ENCODE peak calls at places on chromosomes 13 and 19, in six cellular contexts. One of them, this sample, is unnamed. For H3K4me1, the result is how much of the 10 kb centered on the place peaks cover.

GRCh38 chr13:108270442-108270841 is 924 bp downstream of the TNFSF13B start:
- ATAC-seq in HCT116: no peak
- ATAC-seq in upper lobe of left lung: no peak
- ATAC-seq in HepG2: peak
- ATAC-seq in K562: peak
- ATAC-seq in GM12878: peak
- ATAC-seq in this sample: no peak

GRCh38 chr13:75838366-75839017 is 202.4 kb downstream of the LMO7 start:
- ATAC-seq in HCT116: no peak
- ATAC-seq in upper lobe of left lung: no peak
- ATAC-seq in HepG2: no peak
- ATAC-seq in K562: no peak
- ATAC-seq in GM12878: no peak
- ATAC-seq in this sample: no peak

GRCh38 chr19:2149980-2150793 is 1.2 kb downstream of the AP3D1 start:
- ATAC-seq in HCT116: no peak
- ATAC-seq in upper lobe of left lung: peak
- ATAC-seq in HepG2: no peak
- ATAC-seq in K562: peak
- ATAC-seq in GM12878: no peak
- ATAC-seq in this sample: no peak

GRCh38 chr13:66375756-66376155 is 854.4 kb downstream of the PCDH9 start:
- ATAC-seq in HCT116: no peak
- ATAC-seq in upper lobe of left lung: no peak
- ATAC-seq in HepG2: no peak
- ATAC-seq in K562: no peak
- ATAC-seq in GM12878: no peak
- ATAC-seq in this sample: no peak

GRCh38 chr19:29687244-29687896 is 22.1 kb downstream of the PLEKHF1 start:
- ATAC-seq in HCT116: no peak
- ATAC-seq in upper lobe of left lung: peak
- ATAC-seq in HepG2: no peak
- ATAC-seq in K562: peak
- ATAC-seq in GM12878: no peak
- ATAC-seq in this sample: peak

GRCh38 chr13:33367931-33368330 is 82.4 kb upstream of the STARD13 start:
- ATAC-seq in HCT116: no peak
- ATAC-seq in upper lobe of left lung: no peak
- ATAC-seq in HepG2: no peak
- ATAC-seq in K562: no peak
- ATAC-seq in GM12878: peak
- ATAC-seq in this sample: no peak

GRCh38 chr13:67100723-67101122 is 129.4 kb downstream of the PCDH9 start:
- ATAC-seq in HCT116: peak
- ATAC-seq in upper lobe of left lung: no peak
- ATAC-seq in HepG2: no peak
- ATAC-seq in K562: peak
- ATAC-seq in GM12878: no peak
- ATAC-seq in this sample: no peak

GRCh38 chr13:21837841-21838551 is 167.1 kb downstream of the FGF9 start:
- ATAC-seq in HCT116: no peak
- ATAC-seq in upper lobe of left lung: no peak
- ATAC-seq in HepG2: peak
- ATAC-seq in K562: no peak
- ATAC-seq in GM12878: no peak
- ATAC-seq in this sample: peak

GRCh38 chr19:55116232-55117062 is 990 bp downstream of the PPP1R12C start:
- ATAC-seq in HCT116: peak
- ATAC-seq in upper lobe of left lung: peak
- ATAC-seq in HepG2: peak
- ATAC-seq in K562: peak
- ATAC-seq in GM12878: peak
- ATAC-seq in this sample: peak

GRCh38 chr19:55115446-55116065 is 1.9 kb downstream of the PPP1R12C start:
- ATAC-seq in HCT116: no peak
- ATAC-seq in upper lobe of left lung: no peak
- ATAC-seq in HepG2: no peak
- ATAC-seq in K562: peak
- ATAC-seq in GM12878: no peak
- ATAC-seq in this sample: no peak

GRCh38 chr19:55113570-55114039 is 3.8 kb downstream of the PPP1R12C start:
- ATAC-seq in HCT116: no peak
- ATAC-seq in upper lobe of left lung: peak
- ATAC-seq in HepG2: no peak
- ATAC-seq in K562: no peak
- ATAC-seq in GM12878: no peak
- ATAC-seq in this sample: peak

GRCh38 chr19:55112781-55113569 is 4.5 kb downstream of the PPP1R12C start:
- ATAC-seq in HCT116: no peak
- ATAC-seq in upper lobe of left lung: no peak
- ATAC-seq in HepG2: no peak
- ATAC-seq in K562: peak
- ATAC-seq in GM12878: peak
- ATAC-seq in this sample: no peak

DNA sequence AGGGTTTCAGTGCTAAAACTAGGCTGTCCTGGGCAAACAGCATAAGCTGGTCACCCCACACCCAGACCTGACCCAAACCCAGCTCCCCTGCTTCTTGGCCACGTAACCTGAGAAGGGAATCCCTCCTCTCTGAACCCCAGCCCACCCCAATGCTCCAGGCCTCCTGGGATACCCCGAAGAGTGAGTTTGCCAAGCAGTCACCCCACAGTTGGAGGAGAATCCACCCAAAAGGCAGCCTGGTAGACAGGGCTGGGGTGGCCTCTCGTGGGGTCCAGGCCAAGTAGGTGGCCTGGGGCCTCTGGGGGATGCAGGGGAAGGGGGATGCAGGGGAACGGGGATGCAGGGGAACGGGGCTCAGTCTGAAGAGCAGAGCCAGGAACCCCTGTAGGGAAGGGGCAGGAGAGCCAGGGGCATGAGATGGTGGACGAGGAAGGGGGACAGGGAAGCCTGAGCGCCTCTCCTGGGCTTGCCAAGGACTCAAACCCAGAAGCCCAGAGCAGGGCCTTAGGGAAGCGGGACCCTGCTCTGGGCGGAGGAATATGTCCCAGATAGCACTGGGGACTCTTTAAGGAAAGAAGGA is 2.8 kb downstream of the PPP1R12C start:
- ATAC-seq in HCT116: no peak
- ATAC-seq in upper lobe of left lung: no peak
- ATAC-seq in HepG2: no peak
- ATAC-seq in K562: no peak
- ATAC-seq in GM12878: no peak
- ATAC-seq in this sample: no peak
- H3K4me1 ChIP-seq in HCT116: under half
- H3K4me1 ChIP-seq in upper lobe of left lung: half or more
- H3K4me1 ChIP-seq in HepG2: under half
- H3K4me1 ChIP-seq in K562: half or more
- H3K4me1 ChIP-seq in GM12878: under half
- H3K4me1 ChIP-seq in this sample: under half

GRCh38 chr19:5137571-5138124 is 168.7 kb downstream of the KDM4B start:
- ATAC-seq in HCT116: peak
- ATAC-seq in upper lobe of left lung: no peak
- ATAC-seq in HepG2: no peak
- ATAC-seq in K562: peak
- ATAC-seq in GM12878: no peak
- ATAC-seq in this sample: no peak
- TF ChIP-seq POLR2AphosphoS5 in HCT116: no peak
- TF ChIP-seq POLR2AphosphoS5 in upper lobe of left lung: no peak
- TF ChIP-seq POLR2AphosphoS5 in HepG2: no peak
- TF ChIP-seq POLR2AphosphoS5 in K562: no peak
- TF ChIP-seq POLR2AphosphoS5 in GM12878: no peak
- TF ChIP-seq POLR2AphosphoS5 in this sample: no peak

GRCh38 chr13:106625578-106625977 is 57.6 kb upstream of the ARGLU1 start:
- ATAC-seq in HCT116: no peak
- ATAC-seq in upper lobe of left lung: no peak
- ATAC-seq in HepG2: no peak
- ATAC-seq in K562: no peak
- ATAC-seq in GM12878: no peak
- ATAC-seq in this sample: no peak

GRCh38 chr13:106629068-106629712 is 61.3 kb upstream of the ARGLU1 start:
- ATAC-seq in HCT116: no peak
- ATAC-seq in upper lobe of left lung: no peak
- ATAC-seq in HepG2: no peak
- ATAC-seq in K562: no peak
- ATAC-seq in GM12878: no peak
- ATAC-seq in this sample: no peak

GRCh38 chr13:106623799-106624198 is 55.9 kb upstream of the ARGLU1 start:
- ATAC-seq in HCT116: no peak
- ATAC-seq in upper lobe of left lung: no peak
- ATAC-seq in HepG2: no peak
- ATAC-seq in K562: no peak
- ATAC-seq in GM12878: no peak
- ATAC-seq in this sample: no peak

GRCh38 chr13:106630162-106630561 is 62.2 kb upstream of the ARGLU1 start:
- ATAC-seq in HCT116: no peak
- ATAC-seq in upper lobe of left lung: no peak
- ATAC-seq in HepG2: no peak
- ATAC-seq in K562: no peak
- ATAC-seq in GM12878: no peak
- ATAC-seq in this sample: no peak

DNA sequence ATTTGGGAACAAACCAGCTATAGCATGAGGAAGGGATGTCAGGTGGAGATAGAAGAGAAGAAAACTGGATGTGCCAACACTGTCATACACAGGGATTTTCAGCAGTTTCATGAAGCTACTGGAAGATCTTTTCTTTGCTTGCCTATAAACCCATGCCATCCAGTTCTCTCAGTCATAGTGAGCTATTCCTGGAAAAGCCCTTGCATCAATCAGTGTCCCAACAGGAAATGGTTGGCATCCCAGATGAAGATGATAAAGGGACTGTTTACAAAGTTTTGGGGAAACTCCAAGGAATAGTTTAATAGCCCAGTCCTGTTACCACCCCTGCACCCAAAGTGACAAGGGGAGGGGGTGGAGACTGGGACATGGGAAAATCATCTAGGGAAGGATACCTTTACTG is 58.5 kb upstream of the ARGLU1 start:
- ATAC-seq in HCT116: no peak
- ATAC-seq in upper lobe of left lung: no peak
- ATAC-seq in HepG2: no peak
- ATAC-seq in K562: no peak
- ATAC-seq in GM12878: no peak
- ATAC-seq in this sample: no peak
- TF ChIP-seq POLR2A in HCT116: no peak
- TF ChIP-seq POLR2A in upper lobe of left lung: no peak
- TF ChIP-seq POLR2A in HepG2: no peak
- TF ChIP-seq POLR2A in K562: no peak
- TF ChIP-seq POLR2A in GM12878: no peak
- TF ChIP-seq POLR2A in this sample: no peak

GRCh38 chr13:110705356-110705825 is 525 bp downstream of the CARS2 start:
- ATAC-seq in HCT116: no peak
- ATAC-seq in upper lobe of left lung: no peak
- ATAC-seq in HepG2: no peak
- ATAC-seq in K562: no peak
- ATAC-seq in GM12878: no peak
- ATAC-seq in this sample: no peak
- H3K4me1 ChIP-seq in HCT116: under half
- H3K4me1 ChIP-seq in upper lobe of left lung: under half
- H3K4me1 ChIP-seq in HepG2: half or more
- H3K4me1 ChIP-seq in K562: under half
- H3K4me1 ChIP-seq in GM12878: under half
- H3K4me1 ChIP-seq in this sample: under half

GRCh38 chr19:19138110-19138981 is at the start of gene TMEM161A:
- ATAC-seq in HCT116: peak
- ATAC-seq in upper lobe of left lung: peak
- ATAC-seq in HepG2: peak
- ATAC-seq in K562: peak
- ATAC-seq in GM12878: peak
- ATAC-seq in this sample: peak
- TF ChIP-seq POLR2AphosphoS5 in HCT116: peak
- TF ChIP-seq POLR2AphosphoS5 in upper lobe of left lung: peak
- TF ChIP-seq POLR2AphosphoS5 in HepG2: peak
- TF ChIP-seq POLR2AphosphoS5 in K562: peak
- TF ChIP-seq POLR2AphosphoS5 in GM12878: peak
- TF ChIP-seq POLR2AphosphoS5 in this sample: peak

GRCh38 chr19:10270616-10271394 is at the start of gene ICAM1:
- ATAC-seq in HCT116: peak
- ATAC-seq in upper lobe of left lung: peak
- ATAC-seq in HepG2: peak
- ATAC-seq in K562: peak
- ATAC-seq in GM12878: peak
- ATAC-seq in this sample: peak
- TF ChIP-seq POLR2A in HCT116: no peak
- TF ChIP-seq POLR2A in upper lobe of left lung: peak
- TF ChIP-seq POLR2A in HepG2: peak
- TF ChIP-seq POLR2A in K562: peak
- TF ChIP-seq POLR2A in GM12878: peak
- TF ChIP-seq POLR2A in this sample: peak

This sample was measured in gastroesophageal sphincter.